ENCODE peak calls at places on chromosomes 7 and 10, in six cellular contexts. A, V, N, L, H and G are unnamed samples.

GRCh38 chr10:29635711-29636144 is 957 bp upstream of the SVIL start:
- DNase-seq in A (peak; percentile 78), V (no peak), N (no peak), L (no peak), H (no peak), G (no peak)

GRCh38 chr7:68472688-68473087 is 1125.6 kb upstream of the AUTS2 start:
- DNase-seq in A (no peak), V (no peak), N (no peak), L (no peak), H (no peak), G (no peak)

GRCh38 chr7:12629816-12630614 is 57.4 kb upstream of the ARL4A start:
- DNase-seq in A (no peak), V (no peak), N (no peak), L (no peak), H (no peak), G (no peak)

GRCh38 chr7:37342665-37343471 is 105.8 kb downstream of the ELMO1 start:
- DNase-seq in A (no peak), V (no peak), N (no peak), L (no peak), H (peak; percentile 71), G (no peak)

GRCh38 chr7:17402628-17403278 is 104.3 kb downstream of the AHR start:
- DNase-seq in A (no peak), V (no peak), N (no peak), L (no peak), H (no peak), G (no peak)

GRCh38 chr10:75544381-75544780 is 113.0 kb downstream of the LRMDA start:
- DNase-seq in A (no peak), V (no peak), N (no peak), L (no peak), H (no peak), G (no peak)

GRCh38 chr7:129665013-129665401 is 53.5 kb downstream of the NRF1 start:
- DNase-seq in A (peak; percentile 89), V (peak; percentile 65), N (peak; percentile 65), L (no peak), H (no peak), G (no peak)

GRCh38 chr7:100694196-100694745 is at the start of gene GIGYF1:
- DNase-seq in A (no peak), V (peak; percentile 76), N (no peak), L (peak; percentile 98), H (peak; percentile 66), G (peak; percentile 55)

GRCh38 chr7:29596593-29597178 is 33.1 kb downstream of the PRR15 start:
- DNase-seq in A (no peak), V (no peak), N (no peak), L (no peak), H (no peak), G (no peak)

GRCh38 chr10:130192276-130192848 is 56.2 kb downstream of the GLRX3 start:
- DNase-seq in A (no peak), V (no peak), N (no peak), L (no peak), H (no peak), G (no peak)

GRCh38 chr10:46028584-46029570 is 1.5 kb downstream of the NCOA4 start:
- DNase-seq in A (no peak), V (peak; percentile 79), N (peak; percentile 55), L (peak; percentile 50), H (peak; percentile 22), G (no peak)

GRCh38 chr7:137909042-137909441 is 62.3 kb upstream of the DGKI start:
- DNase-seq in A (no peak), V (no peak), N (no peak), L (no peak), H (no peak), G (no peak)

GRCh38 chr7:17671956-17672355 is 268.3 kb downstream of the SNX13 start:
- DNase-seq in A (no peak), V (no peak), N (no peak), L (no peak), H (no peak), G (no peak)

GRCh38 chr10:82889703-82890102 is 1014.7 kb downstream of the NRG3 start:
- DNase-seq in A (no peak), V (no peak), N (no peak), L (no peak), H (no peak), G (peak; percentile 32)

GRCh38 chr7:105680505-105681187 is 99.4 kb upstream of the EFCAB10 start:
- DNase-seq in A (peak; percentile 92), V (no peak), N (no peak), L (peak; percentile 73), H (no peak), G (no peak)

GRCh38 chr10:95289003-95289920 is 1.5 kb downstream of the PDLIM1 start:
- DNase-seq in A (peak; percentile 81), V (no peak), N (no peak), L (peak; percentile 66), H (no peak), G (peak; percentile 22)

GRCh38 chr7:45258533-45259226 is 101.1 kb downstream of the RAMP3 start:
- DNase-seq in A (no peak), V (no peak), N (no peak), L (no peak), H (no peak), G (no peak)

GRCh38 chr10:79941146-79941545 is 7.8 kb downstream of the SFTPD start:
- DNase-seq in A (no peak), V (no peak), N (no peak), L (no peak), H (no peak), G (no peak)

GRCh38 chr10:74011762-74012161 is 13.8 kb downstream of the VCL start:
- DNase-seq in A (no peak), V (peak; percentile 97), N (peak; percentile 69), L (no peak), H (no peak), G (peak; percentile 27)

GRCh38 chr10:23538968-23539367 is 100.1 kb downstream of the OTUD1 start:
- DNase-seq in A (no peak), V (no peak), N (no peak), L (no peak), H (no peak), G (no peak)

GRCh38 chr7:40194743-40195142 is 59.9 kb downstream of the SUGCT start:
- DNase-seq in A (no peak), V (no peak), N (no peak), L (no peak), H (no peak), G (no peak)

GRCh38 chr7:80428161-80429054 is 83.5 kb downstream of the GNAT3 start:
- DNase-seq in A (peak; percentile 33), V (peak; percentile 81), N (no peak), L (no peak), H (no peak), G (no peak)

GRCh38 chr10:66349726-66350125 is 576.1 kb upstream of the LRRTM3 start:
- DNase-seq in A (no peak), V (no peak), N (peak; percentile 14), L (no peak), H (no peak), G (no peak)

GRCh38 chr7:108062250-108063014 is 59.5 kb upstream of the LAMB1 start:
- DNase-seq in A (no peak), V (no peak), N (no peak), L (no peak), H (no peak), G (no peak)

GRCh38 chr7:55021053-55021452 is 2.2 kb downstream of the EGFR start:
- DNase-seq in A (no peak), V (no peak), N (no peak), L (no peak), H (no peak), G (no peak)

GRCh38 chr10:48416584-48417232 is 110.2 kb downstream of the MAPK8 start:
- DNase-seq in A (no peak), V (no peak), N (no peak), L (no peak), H (no peak), G (no peak)

GRCh38 chr10:90813592-90814365 is 44.1 kb downstream of the HTR7 start:
- DNase-seq in A (no peak), V (no peak), N (no peak), L (no peak), H (no peak), G (no peak)